ENCODE peak calls at places on chromosomes 12 and 14, in five cellular contexts. One of them, this sample, is unnamed.

GRCh38 chr14:43587183-43587582 is 919.9 kb downstream of the FSCB start:
- DNase-seq in lower leg skin: no peak
- DNase-seq in Ammon's horn: no peak
- DNase-seq in stimulated activated CD4-positive, alpha-beta T cell treated with anti-CD3 and anti-CD28 coated beads, Interleukin-12 subunit alpha, Interleukin-12 subunit beta, amount 100 ng/mL, for 4 hours: no peak
- DNase-seq in right cardiac atrium: no peak
- DNase-seq in this sample: no peak

GRCh38 chr12:1992732-1993131 is 11.5 kb downstream of the DCP1B start:
- DNase-seq in stimulated activated CD4-positive, alpha-beta T cell treated with anti-CD3 and anti-CD28 coated beads, Interleukin-12 subunit alpha, Interleukin-12 subunit beta, amount 100 ng/mL, for 4 hours: no peak
- DNase-seq in Ammon's horn: no peak
- DNase-seq in right cardiac atrium: no peak
- DNase-seq in lower leg skin: no peak
- DNase-seq in this sample: no peak

GRCh38 chr12:105106621-105107020 is 910 bp upstream of the WASHC4 start:
- DNase-seq in lower leg skin: no peak
- DNase-seq in Ammon's horn: no peak
- DNase-seq in right cardiac atrium: no peak
- DNase-seq in stimulated activated CD4-positive, alpha-beta T cell treated with anti-CD3 and anti-CD28 coated beads, Interleukin-12 subunit alpha, Interleukin-12 subunit beta, amount 100 ng/mL, for 4 hours: no peak
- DNase-seq in this sample: no peak

GRCh38 chr12:110906088-110906487 is 14.3 kb downstream of the MYL2 start:
- DNase-seq in lower leg skin: no peak
- DNase-seq in Ammon's horn: no peak
- DNase-seq in right cardiac atrium: no peak
- DNase-seq in stimulated activated CD4-positive, alpha-beta T cell treated with anti-CD3 and anti-CD28 coated beads, Interleukin-12 subunit alpha, Interleukin-12 subunit beta, amount 100 ng/mL, for 4 hours: no peak
- DNase-seq in this sample: no peak

GRCh38 chr12:94710933-94711332 is 60.6 kb upstream of the TMCC3 start:
- DNase-seq in right cardiac atrium: peak; percentile 65
- DNase-seq in lower leg skin: no peak
- DNase-seq in Ammon's horn: no peak
- DNase-seq in stimulated activated CD4-positive, alpha-beta T cell treated with anti-CD3 and anti-CD28 coated beads, Interleukin-12 subunit alpha, Interleukin-12 subunit beta, amount 100 ng/mL, for 4 hours: peak; percentile 9
- DNase-seq in this sample: no peak

GRCh38 chr12:15001733-15002471 is 29.1 kb downstream of the PDE6H start:
- DNase-seq in Ammon's horn: peak; percentile 72
- DNase-seq in stimulated activated CD4-positive, alpha-beta T cell treated with anti-CD3 and anti-CD28 coated beads, Interleukin-12 subunit alpha, Interleukin-12 subunit beta, amount 100 ng/mL, for 4 hours: no peak
- DNase-seq in right cardiac atrium: peak; percentile 87
- DNase-seq in lower leg skin: peak; percentile 86
- DNase-seq in this sample: no peak

GRCh38 chr12:50271724-50272247 is 11.5 kb downstream of the LIMA1 start:
- DNase-seq in lower leg skin: no peak
- DNase-seq in Ammon's horn: no peak
- DNase-seq in stimulated activated CD4-positive, alpha-beta T cell treated with anti-CD3 and anti-CD28 coated beads, Interleukin-12 subunit alpha, Interleukin-12 subunit beta, amount 100 ng/mL, for 4 hours: no peak
- DNase-seq in right cardiac atrium: no peak
- DNase-seq in this sample: peak; percentile 38

GRCh38 chr12:10849425-10849878 is at the start of gene PRR4:
- DNase-seq in right cardiac atrium: no peak
- DNase-seq in lower leg skin: no peak
- DNase-seq in Ammon's horn: no peak
- DNase-seq in stimulated activated CD4-positive, alpha-beta T cell treated with anti-CD3 and anti-CD28 coated beads, Interleukin-12 subunit alpha, Interleukin-12 subunit beta, amount 100 ng/mL, for 4 hours: no peak
- DNase-seq in this sample: no peak

GRCh38 chr12:123519151-123520001 is 14.1 kb downstream of the RILPL1 start:
- DNase-seq in stimulated activated CD4-positive, alpha-beta T cell treated with anti-CD3 and anti-CD28 coated beads, Interleukin-12 subunit alpha, Interleukin-12 subunit beta, amount 100 ng/mL, for 4 hours: no peak
- DNase-seq in right cardiac atrium: peak; percentile 84
- DNase-seq in Ammon's horn: peak; percentile 16
- DNase-seq in lower leg skin: no peak
- DNase-seq in this sample: no peak

GRCh38 chr12:101885912-101886561 is 8.7 kb downstream of the DRAM1 start:
- DNase-seq in lower leg skin: no peak
- DNase-seq in Ammon's horn: no peak
- DNase-seq in stimulated activated CD4-positive, alpha-beta T cell treated with anti-CD3 and anti-CD28 coated beads, Interleukin-12 subunit alpha, Interleukin-12 subunit beta, amount 100 ng/mL, for 4 hours: no peak
- DNase-seq in right cardiac atrium: no peak
- DNase-seq in this sample: no peak

GRCh38 chr12:114936148-114937099 is 252.4 kb upstream of the TBX3 start:
- DNase-seq in right cardiac atrium: no peak
- DNase-seq in stimulated activated CD4-positive, alpha-beta T cell treated with anti-CD3 and anti-CD28 coated beads, Interleukin-12 subunit alpha, Interleukin-12 subunit beta, amount 100 ng/mL, for 4 hours: no peak
- DNase-seq in lower leg skin: no peak
- DNase-seq in Ammon's horn: no peak
- DNase-seq in this sample: no peak

GRCh38 chr14:53412819-53413664 is 259.9 kb upstream of the DDHD1 start:
- DNase-seq in lower leg skin: no peak
- DNase-seq in stimulated activated CD4-positive, alpha-beta T cell treated with anti-CD3 and anti-CD28 coated beads, Interleukin-12 subunit alpha, Interleukin-12 subunit beta, amount 100 ng/mL, for 4 hours: no peak
- DNase-seq in right cardiac atrium: no peak
- DNase-seq in Ammon's horn: no peak
- DNase-seq in this sample: no peak

GRCh38 chr12:71476513-71476912 is 36.9 kb downstream of the LGR5 start:
- DNase-seq in stimulated activated CD4-positive, alpha-beta T cell treated with anti-CD3 and anti-CD28 coated beads, Interleukin-12 subunit alpha, Interleukin-12 subunit beta, amount 100 ng/mL, for 4 hours: no peak
- DNase-seq in right cardiac atrium: no peak
- DNase-seq in Ammon's horn: no peak
- DNase-seq in lower leg skin: no peak
- DNase-seq in this sample: no peak

GRCh38 chr14:66038214-66038977 is 447.8 kb upstream of the CCDC196 start:
- DNase-seq in lower leg skin: no peak
- DNase-seq in right cardiac atrium: peak; percentile 32
- DNase-seq in Ammon's horn: peak; percentile 75
- DNase-seq in stimulated activated CD4-positive, alpha-beta T cell treated with anti-CD3 and anti-CD28 coated beads, Interleukin-12 subunit alpha, Interleukin-12 subunit beta, amount 100 ng/mL, for 4 hours: no peak
- DNase-seq in this sample: no peak

GRCh38 chr12:53744130-53744441 is 7.7 kb downstream of the CISTR start:
- DNase-seq in lower leg skin: no peak
- DNase-seq in Ammon's horn: no peak
- DNase-seq in stimulated activated CD4-positive, alpha-beta T cell treated with anti-CD3 and anti-CD28 coated beads, Interleukin-12 subunit alpha, Interleukin-12 subunit beta, amount 100 ng/mL, for 4 hours: no peak
- DNase-seq in right cardiac atrium: no peak
- DNase-seq in this sample: no peak

GRCh38 chr14:90397401-90398314 is 829 bp downstream of the CALM1 start:
- DNase-seq in right cardiac atrium: peak; percentile 89
- DNase-seq in stimulated activated CD4-positive, alpha-beta T cell treated with anti-CD3 and anti-CD28 coated beads, Interleukin-12 subunit alpha, Interleukin-12 subunit beta, amount 100 ng/mL, for 4 hours: peak; percentile 51
- DNase-seq in Ammon's horn: peak; percentile 60
- DNase-seq in lower leg skin: peak; percentile 92
- DNase-seq in this sample: peak; percentile 15

GRCh38 chr14:37253905-37254304 is 56.2 kb downstream of the MIPOL1 start:
- DNase-seq in right cardiac atrium: no peak
- DNase-seq in Ammon's horn: no peak
- DNase-seq in lower leg skin: no peak
- DNase-seq in stimulated activated CD4-positive, alpha-beta T cell treated with anti-CD3 and anti-CD28 coated beads, Interleukin-12 subunit alpha, Interleukin-12 subunit beta, amount 100 ng/mL, for 4 hours: no peak
- DNase-seq in this sample: peak; percentile 12

GRCh38 chr14:85529803-85530574 is at the start of gene FLRT2:
- DNase-seq in stimulated activated CD4-positive, alpha-beta T cell treated with anti-CD3 and anti-CD28 coated beads, Interleukin-12 subunit alpha, Interleukin-12 subunit beta, amount 100 ng/mL, for 4 hours: no peak
- DNase-seq in Ammon's horn: peak; percentile 65
- DNase-seq in lower leg skin: peak; percentile 91
- DNase-seq in right cardiac atrium: peak; percentile 93
- DNase-seq in this sample: peak; percentile 82

GRCh38 chr12:41051909-41052308 is 136.2 kb upstream of the PDZRN4 start:
- DNase-seq in Ammon's horn: no peak
- DNase-seq in stimulated activated CD4-positive, alpha-beta T cell treated with anti-CD3 and anti-CD28 coated beads, Interleukin-12 subunit alpha, Interleukin-12 subunit beta, amount 100 ng/mL, for 4 hours: no peak
- DNase-seq in lower leg skin: no peak
- DNase-seq in right cardiac atrium: no peak
- DNase-seq in this sample: no peak

GRCh38 chr14:51386983-51387730 is 147.1 kb downstream of the TMX1 start:
- DNase-seq in lower leg skin: no peak
- DNase-seq in Ammon's horn: no peak
- DNase-seq in right cardiac atrium: no peak
- DNase-seq in stimulated activated CD4-positive, alpha-beta T cell treated with anti-CD3 and anti-CD28 coated beads, Interleukin-12 subunit alpha, Interleukin-12 subunit beta, amount 100 ng/mL, for 4 hours: no peak
- DNase-seq in this sample: no peak

GRCh38 chr12:110741795-110742717 is 635 bp downstream of the PPP1CC start:
- DNase-seq in stimulated activated CD4-positive, alpha-beta T cell treated with anti-CD3 and anti-CD28 coated beads, Interleukin-12 subunit alpha, Interleukin-12 subunit beta, amount 100 ng/mL, for 4 hours: peak; percentile 25
- DNase-seq in Ammon's horn: peak; percentile 58
- DNase-seq in right cardiac atrium: no peak
- DNase-seq in lower leg skin: no peak
- DNase-seq in this sample: peak; percentile 22

GRCh38 chr14:91872517-91873470 is 5.5 kb upstream of the TC2N start:
- DNase-seq in stimulated activated CD4-positive, alpha-beta T cell treated with anti-CD3 and anti-CD28 coated beads, Interleukin-12 subunit alpha, Interleukin-12 subunit beta, amount 100 ng/mL, for 4 hours: no peak
- DNase-seq in lower leg skin: peak; percentile 97
- DNase-seq in right cardiac atrium: peak; percentile 93
- DNase-seq in Ammon's horn: no peak
- DNase-seq in this sample: peak; percentile 77

GRCh38 chr12:28710882-28711281 is 438.2 kb upstream of the FAR2 start:
- DNase-seq in Ammon's horn: no peak
- DNase-seq in lower leg skin: no peak
- DNase-seq in right cardiac atrium: no peak
- DNase-seq in stimulated activated CD4-positive, alpha-beta T cell treated with anti-CD3 and anti-CD28 coated beads, Interleukin-12 subunit alpha, Interleukin-12 subunit beta, amount 100 ng/mL, for 4 hours: no peak
- DNase-seq in this sample: no peak

GRCh38 chr14:32679927-32680612 is 258.6 kb upstream of the NPAS3 start:
- DNase-seq in Ammon's horn: no peak
- DNase-seq in stimulated activated CD4-positive, alpha-beta T cell treated with anti-CD3 and anti-CD28 coated beads, Interleukin-12 subunit alpha, Interleukin-12 subunit beta, amount 100 ng/mL, for 4 hours: no peak
- DNase-seq in right cardiac atrium: no peak
- DNase-seq in lower leg skin: no peak
- DNase-seq in this sample: no peak

GRCh38 chr12:86173044-86173443 is 83.1 kb downstream of the MGAT4C start:
- DNase-seq in right cardiac atrium: no peak
- DNase-seq in Ammon's horn: no peak
- DNase-seq in lower leg skin: no peak
- DNase-seq in stimulated activated CD4-positive, alpha-beta T cell treated with anti-CD3 and anti-CD28 coated beads, Interleukin-12 subunit alpha, Interleukin-12 subunit beta, amount 100 ng/mL, for 4 hours: no peak
- DNase-seq in this sample: no peak

This sample was measured in tibial nerve.